ENCODE peak calls at places on chromosome 2, in ten cellular contexts. M is neural progenitor cell; L is ovary; W is colonic mucosa; J is dorsolateral prefrontal cortex; C is CD8-positive, alpha-beta T cell; D is right cardiac atrium; E is foreskin keratinocyte; U is SJSA1; F is HCT116. K is an unnamed sample.

GRCh38 chr2:124652099-124652498 is 627.0 kb downstream of the CNTNAP5 start:
- DNase-seq in E (no peak), J (no peak), C (no peak), U (no peak), D (no peak), W (no peak), F (no peak), L (no peak), M (no peak), K (no peak)

GRCh38 chr2:41878726-41879366 is 169.0 kb upstream of the PKDCC start:
- DNase-seq in L (peak), U (no peak), W (no peak), F (no peak), M (no peak), E (no peak), J (no peak), C (no peak), D (peak), K (no peak)

GRCh38 chr2:43132523-43133301 is 93.7 kb downstream of the ZFP36L2 start:
- DNase-seq in F (no peak), J (no peak), U (no peak), M (no peak), E (no peak), W (no peak), D (peak), C (no peak), L (no peak), K (no peak)

GRCh38 chr2:177172034-177172880 is 40.3 kb upstream of the HNRNPA3 start:
- DNase-seq in M (no peak), L (no peak), J (no peak), F (peak), C (no peak), E (peak), U (peak), W (no peak), D (no peak), K (no peak)

GRCh38 chr2:37795938-37796337 is 124.5 kb upstream of the CDC42EP3 start:
- DNase-seq in F (no peak), J (no peak), U (peak), L (no peak), C (no peak), W (no peak), D (no peak), M (no peak), E (peak), K (no peak)

GRCh38 chr2:11589316-11589940 is 55.6 kb downstream of the GREB1 start:
- DNase-seq in E (no peak), J (no peak), F (no peak), D (no peak), U (no peak), W (no peak), C (no peak), M (no peak), L (peak), K (no peak)

GRCh38 chr2:67159929-67160328 is 237.2 kb upstream of the ETAA1 start:
- DNase-seq in L (no peak), E (no peak), D (no peak), C (no peak), F (no peak), M (no peak), U (peak), J (no peak), W (no peak), K (peak)

GRCh38 chr2:98893871-98894270 is 42.2 kb downstream of the CRACDL start:
- DNase-seq in E (no peak), D (no peak), L (no peak), M (no peak), F (no peak), C (no peak), J (no peak), W (no peak), U (no peak), K (no peak)

GRCh38 chr2:44943031-44943692 is 1.7 kb downstream of the SIX3 start:
- DNase-seq in F (no peak), L (no peak), U (no peak), D (no peak), J (no peak), M (no peak), E (no peak), C (no peak), W (no peak), K (no peak)

GRCh38 chr2:106562232-106562631 is 75.1 kb downstream of the CD8B2 start:
- DNase-seq in L (no peak), F (no peak), M (no peak), J (no peak), D (peak), E (no peak), C (no peak), W (no peak), U (no peak), K (peak)

GRCh38 chr2:166632616-166633015 is 138.6 kb upstream of the SCN7A start:
- DNase-seq in W (no peak), U (peak), C (no peak), E (no peak), L (no peak), M (no peak), D (no peak), F (no peak), J (no peak), K (no peak)

GRCh38 chr2:144669196-144669987 is 149.5 kb upstream of the ZEB2 start:
- DNase-seq in D (no peak), C (no peak), M (no peak), U (no peak), F (no peak), L (no peak), W (no peak), J (no peak), E (no peak), K (no peak)

GRCh38 chr2:171807130-171807529 is 86.9 kb downstream of the SLC25A12 start:
- DNase-seq in C (no peak), M (no peak), E (peak), W (no peak), J (no peak), F (peak), U (no peak), D (no peak), L (no peak), K (no peak)

GRCh38 chr2:20249170-20249569 is 24.2 kb upstream of the SDC1 start:
- DNase-seq in U (no peak), C (no peak), J (no peak), F (no peak), M (no peak), L (no peak), E (no peak), D (no peak), W (no peak), K (no peak)

GRCh38 chr2:44713170-44713569 is 228.3 kb upstream of the SIX3 start:
- DNase-seq in L (no peak), F (no peak), J (no peak), E (no peak), D (no peak), U (no peak), C (no peak), M (no peak), W (no peak), K (no peak)

GRCh38 chr2:148568597-148568996 is 76.0 kb upstream of the EPC2 start:
- DNase-seq in E (no peak), D (no peak), U (no peak), F (no peak), C (no peak), W (no peak), J (no peak), L (no peak), M (no peak), K (no peak)

GRCh38 chr2:201942525-201942924 is 91.1 kb upstream of the FZD7 start:
- DNase-seq in J (no peak), F (no peak), U (no peak), C (no peak), W (no peak), M (no peak), L (no peak), D (no peak), E (no peak), K (no peak)

GRCh38 chr2:207091928-207092327 is 73.8 kb downstream of the KLF7 start:
- DNase-seq in F (no peak), J (no peak), M (no peak), W (no peak), E (no peak), C (no peak), U (no peak), L (no peak), D (no peak), K (no peak)
- H3K27ac ChIP-seq in F (no peak), J (no peak), M (no peak), W (no peak), E (no peak), C (no peak), U (no peak), L (no peak), D (no peak), K (no peak)

DNA sequence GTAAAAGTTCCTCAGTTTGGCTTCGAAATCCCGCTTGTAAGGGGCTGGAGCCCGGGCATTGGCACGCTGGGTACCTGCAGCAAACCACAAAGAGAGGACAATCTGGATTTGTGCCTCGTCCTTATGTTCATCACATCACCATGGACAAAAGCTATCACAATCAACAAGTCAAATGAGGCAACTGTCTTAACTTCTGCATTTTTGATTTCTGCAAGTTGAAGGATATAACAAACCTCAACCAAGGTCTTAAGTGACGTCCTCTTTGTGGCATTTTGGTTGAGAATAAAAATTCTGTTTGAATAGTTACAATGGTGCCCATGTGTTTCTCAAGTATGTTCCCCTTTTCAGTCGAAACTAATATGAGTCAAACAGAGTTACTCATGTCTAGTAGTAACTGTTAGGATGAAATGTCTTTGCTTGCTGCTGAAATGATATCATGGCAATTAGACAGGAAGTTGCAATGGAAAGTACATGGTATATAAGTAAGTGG is 70.8 kb upstream of the STK17B start:
- DNase-seq in E (peak), C (no peak), F (no peak), W (no peak), D (no peak), L (no peak), J (no peak), M (no peak), U (peak), K (no peak)
- H3K27ac ChIP-seq in E (peak), C (peak), F (no peak), W (peak), D (peak), L (no peak), J (no peak), M (no peak), U (peak), K (no peak)

GRCh38 chr2:170504820-170505145 is 210.4 kb upstream of the SP5 start:
- DNase-seq in L (no peak), C (no peak), U (no peak), J (no peak), E (no peak), D (no peak), F (no peak), M (no peak), W (peak), K (no peak)
- H3K27ac ChIP-seq in L (no peak), C (no peak), U (no peak), J (no peak), E (no peak), D (no peak), F (no peak), M (no peak), W (no peak), K (no peak)

GRCh38 chr2:77016964-77017363 is 505.2 kb downstream of the LRRTM4 start:
- DNase-seq in W (no peak), U (no peak), D (no peak), E (no peak), J (no peak), L (no peak), M (no peak), C (no peak), F (no peak), K (no peak)
- H3K27ac ChIP-seq in W (no peak), U (no peak), D (no peak), E (no peak), J (no peak), L (no peak), M (no peak), C (no peak), F (no peak), K (no peak)

GRCh38 chr2:109636290-109636675 is 22.1 kb downstream of the SOWAHC start:
- DNase-seq in M (no peak), F (no peak), C (no peak), L (no peak), J (no peak), W (no peak), E (no peak), U (no peak), D (no peak), K (no peak)

GRCh38 chr2:109638807-109639206 is 24.6 kb downstream of the SOWAHC start:
- DNase-seq in D (no peak), C (no peak), E (no peak), F (no peak), M (no peak), W (no peak), L (no peak), J (no peak), U (no peak), K (no peak)

GRCh38 chr2:109633284-109633961 is 19.3 kb downstream of the SOWAHC start:
- DNase-seq in E (no peak), F (no peak), D (no peak), U (no peak), W (no peak), C (no peak), L (no peak), J (no peak), M (no peak), K (no peak)

GRCh38 chr2:109637749-109638570 is 23.8 kb downstream of the SOWAHC start:
- DNase-seq in J (no peak), W (no peak), M (no peak), U (no peak), C (no peak), E (peak), L (no peak), D (no peak), F (no peak), K (no peak)

GRCh38 chr2:109635426-109636289 is 21.5 kb downstream of the SOWAHC start:
- DNase-seq in E (no peak), J (no peak), W (no peak), D (no peak), F (no peak), L (no peak), M (no peak), C (no peak), U (no peak), K (no peak)
- H3K27ac ChIP-seq in E (no peak), J (no peak), W (no peak), D (no peak), F (no peak), L (no peak), M (no peak), C (no peak), U (no peak), K (no peak)

GRCh38 chr2:10028988-10029874 is 14.1 kb upstream of the KLF11 start:
- DNase-seq in C (no peak), E (no peak), D (peak), J (no peak), W (peak), U (peak), M (peak), F (no peak), L (no peak), K (peak)

GRCh38 chr2:10026940-10027569 is 16.3 kb upstream of the KLF11 start:
- DNase-seq in E (no peak), M (no peak), L (no peak), J (no peak), C (no peak), F (no peak), W (no peak), D (peak), U (no peak), K (peak)

GRCh38 chr2:10028407-10028987 is 14.9 kb upstream of the KLF11 start:
- DNase-seq in J (no peak), U (no peak), M (peak), F (no peak), D (peak), E (no peak), L (no peak), W (no peak), C (no peak), K (peak)

GRCh38 chr2:10029875-10030223 is 13.5 kb upstream of the KLF11 start:
- DNase-seq in C (no peak), D (no peak), M (no peak), F (no peak), U (no peak), L (no peak), W (no peak), E (no peak), J (no peak), K (no peak)

DNA sequence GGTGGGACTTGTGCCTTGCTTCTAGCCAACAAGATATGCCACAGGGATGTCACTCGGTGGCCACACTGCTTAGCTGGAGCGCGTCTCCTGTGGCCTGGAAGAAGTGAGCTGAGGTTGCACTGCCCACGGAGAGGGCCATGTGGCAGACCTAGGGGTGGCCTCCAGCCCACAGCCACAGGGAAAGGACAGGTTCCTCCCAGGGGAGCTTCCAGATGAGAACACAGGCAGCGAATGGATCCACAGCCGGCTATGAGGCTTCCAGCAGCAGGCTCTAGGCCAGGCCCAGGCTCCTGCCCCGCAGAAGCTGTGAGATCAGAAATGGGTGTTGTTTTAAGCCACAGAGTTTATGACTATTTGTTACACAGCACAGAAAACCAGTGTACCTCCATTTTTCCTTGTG is 15.4 kb upstream of the KLF11 start:
- DNase-seq in D (peak), E (no peak), U (no peak), W (no peak), C (no peak), M (no peak), F (no peak), J (no peak), L (no peak), K (peak)
- H3K27ac ChIP-seq in D (peak), E (no peak), U (no peak), W (no peak), C (no peak), M (no peak), F (no peak), J (no peak), L (no peak), K (no peak)

GRCh38 chr2:96304606-96305005 is 740 bp downstream of the SNRNP200 start:
- DNase-seq in M (no peak), E (no peak), W (no peak), F (no peak), U (no peak), D (no peak), C (no peak), J (no peak), L (no peak), K (no peak)
- H3K27ac ChIP-seq in M (no peak), E (no peak), W (peak), F (peak), U (peak), D (no peak), C (peak), J (no peak), L (peak), K (peak)

DNA sequence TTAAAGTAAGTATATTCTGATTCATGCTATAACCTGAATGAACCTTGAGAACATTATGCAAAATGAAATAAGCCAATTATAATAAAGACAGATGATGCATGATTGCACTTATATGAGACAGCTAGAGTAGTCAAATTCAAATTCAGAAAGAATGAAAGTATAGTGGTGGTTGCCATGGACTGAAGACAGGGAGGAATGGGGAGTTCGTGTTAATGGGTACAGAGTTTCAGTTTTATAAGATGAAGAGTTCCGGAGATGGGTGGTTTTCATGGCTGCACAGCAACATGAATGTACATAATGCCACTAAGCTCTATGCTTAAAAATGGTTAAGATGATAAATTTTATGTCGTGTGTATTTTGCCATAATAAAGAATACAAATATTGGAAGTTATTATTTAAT is 751.2 kb downstream of the TSN start:
- DNase-seq in W (no peak), F (no peak), J (no peak), E (no peak), M (no peak), D (no peak), L (no peak), U (no peak), C (no peak), K (no peak)
- H3K27ac ChIP-seq in W (no peak), F (no peak), J (no peak), E (no peak), M (no peak), D (no peak), L (no peak), U (no peak), C (no peak), K (no peak)

DNA sequence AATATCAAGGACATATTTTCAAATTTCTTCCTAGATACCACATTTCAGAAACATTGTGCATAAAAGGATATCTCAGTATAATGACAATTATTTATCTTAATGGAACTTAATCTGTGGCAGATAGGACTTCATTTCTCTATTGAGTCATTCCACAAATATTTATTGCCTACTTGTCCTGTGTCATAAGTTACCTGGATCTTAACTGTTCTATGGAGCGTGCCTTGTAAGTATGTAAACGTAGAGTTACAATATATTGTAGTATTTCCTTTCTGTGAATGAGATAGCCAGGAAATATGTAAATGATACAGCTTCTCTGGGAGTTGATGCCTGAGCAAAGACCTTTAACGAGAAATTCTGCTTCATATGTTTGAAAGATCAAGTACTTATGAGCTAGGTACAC is 2.5 kb downstream of the AGFG1 start:
- DNase-seq in C (no peak), J (no peak), F (no peak), U (no peak), E (no peak), D (no peak), M (no peak), W (no peak), L (no peak), K (no peak)
- H3K27ac ChIP-seq in C (peak), J (no peak), F (no peak), U (no peak), E (no peak), D (no peak), M (no peak), W (no peak), L (no peak), K (no peak)

K was measured in sigmoid colon.